ENCODE peak calls at places on chromosomes 16 and 17, in nine cellular contexts. L, U, O, D, V, A, R, E and M are unnamed samples.

GRCh38 chr17:12867726-12868125 is 78.4 kb downstream of the ARHGAP44 start:
- DNase-seq in V (no peak), U (no peak), D (no peak), O (no peak), E (no peak), A (no peak), L (no peak), R (no peak), M (no peak)

GRCh38 chr17:34378664-34379101 is 15.7 kb upstream of the CCL1 start:
- DNase-seq in D (no peak), L (peak), R (peak), O (no peak), V (no peak), U (no peak), E (no peak), A (no peak), M (no peak)

GRCh38 chr17:5055543-5055942 is 20.3 kb upstream of the SLC52A1 start:
- DNase-seq in L (no peak), A (peak), V (no peak), U (peak), E (no peak), O (no peak), R (peak), D (no peak), M (no peak)

GRCh38 chr16:13332713-13333255 is 431.4 kb downstream of the SHISA9 start:
- DNase-seq in E (peak), V (no peak), A (no peak), D (no peak), L (no peak), R (no peak), U (no peak), O (no peak), M (no peak)

GRCh38 chr17:6079155-6079554 is 9.0 kb downstream of the WSCD1 start:
- DNase-seq in U (no peak), E (no peak), D (no peak), R (no peak), L (no peak), A (no peak), V (no peak), O (no peak), M (no peak)

GRCh38 chr16:24980077-24980793 is 34.9 kb downstream of the ARHGAP17 start:
- DNase-seq in L (peak), A (no peak), O (no peak), D (no peak), E (no peak), V (no peak), R (no peak), U (no peak), M (peak)

GRCh38 chr17:77838748-77839147 is 119.8 kb upstream of the TNRC6C start:
- DNase-seq in O (no peak), U (no peak), E (no peak), R (no peak), L (no peak), D (no peak), A (no peak), V (no peak), M (no peak)

GRCh38 chr17:50097907-50098306 is 2.8 kb downstream of the PDK2 start:
- DNase-seq in R (no peak), E (no peak), L (no peak), U (no peak), O (no peak), V (no peak), D (no peak), A (no peak), M (no peak)

GRCh38 chr17:79981661-79982101 is 54.0 kb downstream of the TBC1D16 start:
- DNase-seq in R (no peak), O (no peak), U (no peak), L (no peak), E (peak), D (no peak), A (peak), V (no peak), M (no peak)

GRCh38 chr17:79374087-79374486 is 236.8 kb downstream of the RBFOX3 start:
- DNase-seq in R (no peak), L (no peak), V (no peak), D (no peak), U (no peak), A (no peak), E (no peak), O (no peak), M (no peak)

GRCh38 chr17:80633994-80634566 is 89.4 kb downstream of the RPTOR start:
- DNase-seq in D (no peak), U (no peak), A (no peak), L (no peak), O (no peak), R (no peak), E (no peak), V (no peak), M (no peak)

GRCh38 chr16:81995651-81996050 is 15.6 kb downstream of the SDR42E1 start:
- DNase-seq in A (no peak), O (no peak), U (no peak), L (no peak), R (no peak), D (no peak), V (no peak), E (no peak), M (peak)

GRCh38 chr17:5667871-5668270 is 83.6 kb upstream of the NLRP1 start:
- DNase-seq in V (peak), L (no peak), D (no peak), U (peak), O (peak), R (peak), E (peak), A (no peak), M (no peak)

GRCh38 chr16:75494696-75495601 is at the start of gene CHST6:
- DNase-seq in V (no peak), U (peak), D (no peak), A (peak), R (peak), E (peak), L (no peak), O (peak), M (peak)

GRCh38 chr16:86566601-86566965 is at the start of gene FOXC2:
- DNase-seq in L (no peak), E (peak), D (peak), O (peak), A (peak), V (no peak), U (no peak), R (no peak), M (peak)

GRCh38 chr16:63426275-63426870 is 1390.1 kb upstream of the CDH8 start:
- DNase-seq in O (no peak), R (no peak), U (no peak), D (no peak), E (no peak), A (no peak), V (no peak), L (no peak), M (peak)

GRCh38 chr17:50329716-50330115 is 16.2 kb upstream of the XYLT2 start:
- DNase-seq in L (no peak), V (no peak), E (no peak), A (no peak), U (no peak), O (no peak), D (no peak), R (no peak), M (no peak)

DNA sequence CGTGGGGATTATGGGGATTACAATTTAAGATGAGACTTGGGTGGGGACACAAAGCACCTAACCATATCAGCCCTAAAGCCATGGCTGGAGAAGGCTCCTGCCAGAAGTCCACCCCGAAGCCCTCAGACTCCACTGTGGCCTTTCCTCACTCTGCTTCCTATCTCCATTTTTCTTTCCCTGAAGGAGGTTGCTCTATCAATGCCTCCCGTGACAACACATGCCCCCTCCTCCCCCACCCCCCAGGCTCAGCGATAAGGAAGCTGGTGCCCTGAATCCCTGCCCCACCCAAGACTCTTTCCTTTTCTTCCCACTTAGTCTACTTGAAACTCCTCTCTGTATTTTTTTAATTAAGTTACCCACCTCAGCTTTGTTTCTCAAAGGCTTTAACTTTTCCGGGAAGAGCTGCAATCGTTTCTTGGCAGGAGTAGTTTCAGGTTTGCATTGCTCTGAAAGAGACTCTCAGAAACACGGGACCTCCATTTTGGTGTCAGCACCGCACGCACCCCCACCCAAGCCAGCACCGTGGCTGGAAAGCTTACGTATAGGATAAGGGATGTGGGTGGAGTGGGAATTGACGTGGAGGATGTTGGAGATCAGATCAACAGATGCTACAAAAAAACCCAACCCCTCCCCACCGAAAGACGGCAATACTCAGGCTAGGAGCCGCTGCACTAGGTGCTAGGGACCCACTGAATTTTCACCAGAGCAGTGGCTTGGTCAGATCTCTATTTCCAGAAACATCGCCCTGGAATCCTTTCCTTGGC is 15.2 kb upstream of the CA4 start:
- DNase-seq in L (no peak), V (no peak), U (no peak), A (peak), O (peak), D (no peak), R (no peak), E (no peak), M (peak)
- TF ChIP-seq MAX in L (no peak), V (no peak), U (no peak), A (no peak), O (no peak), D (no peak), R (no peak), E (no peak), M (no peak)

GRCh38 chr16:57579361-57579665 is 36.9 kb downstream of the ADGRG5 start:
- DNase-seq in L (no peak), D (no peak), U (no peak), R (no peak), V (no peak), E (no peak), O (no peak), A (no peak), M (no peak)

GRCh38 chr16:57577691-57578224 is 35.3 kb downstream of the ADGRG5 start:
- DNase-seq in R (peak), L (no peak), D (no peak), A (peak), O (no peak), U (no peak), V (no peak), E (no peak), M (no peak)

GRCh38 chr16:57577214-57577613 is 34.8 kb downstream of the ADGRG5 start:
- DNase-seq in E (no peak), D (no peak), O (no peak), V (no peak), R (no peak), L (no peak), U (no peak), A (no peak), M (no peak)

GRCh38 chr16:57576429-57576870 is 34.0 kb downstream of the ADGRG5 start:
- DNase-seq in R (peak), L (peak), E (peak), V (peak), D (peak), A (peak), O (peak), U (peak), M (peak)

GRCh38 chr16:57578521-57579360 is 36.3 kb downstream of the ADGRG5 start:
- DNase-seq in D (no peak), A (no peak), E (no peak), O (no peak), R (no peak), L (no peak), U (no peak), V (no peak), M (no peak)
- TF ChIP-seq MAX in D (no peak), A (no peak), E (no peak), O (no peak), R (no peak), L (no peak), U (no peak), V (no peak), M (no peak)

GRCh38 chr16:19382887-19383816 is 34.5 kb upstream of the TMC5 start:
- DNase-seq in D (no peak), R (no peak), L (no peak), O (no peak), E (no peak), A (peak), U (no peak), V (no peak), M (no peak)

GRCh38 chr16:19382084-19382801 is 35.4 kb upstream of the TMC5 start:
- DNase-seq in O (no peak), E (no peak), A (peak), R (no peak), V (no peak), U (peak), D (no peak), L (no peak), M (no peak)

GRCh38 chr16:19380316-19380715 is 37.4 kb upstream of the TMC5 start:
- DNase-seq in A (no peak), D (no peak), E (no peak), V (no peak), L (no peak), O (no peak), U (no peak), R (no peak), M (no peak)

GRCh38 chr16:19386555-19386954 is 31.1 kb upstream of the TMC5 start:
- DNase-seq in L (no peak), D (no peak), U (no peak), A (no peak), R (no peak), O (no peak), V (no peak), E (no peak), M (no peak)

GRCh38 chr16:19384656-19385055 is 33.0 kb upstream of the TMC5 start:
- DNase-seq in O (no peak), A (no peak), D (no peak), L (no peak), R (no peak), E (no peak), V (peak), U (no peak), M (no peak)
- TF ChIP-seq MAX in O (no peak), A (no peak), D (no peak), L (no peak), R (no peak), E (no peak), V (peak), U (no peak), M (no peak)

GRCh38 chr17:82870091-82870491 is 30.3 kb upstream of the ZNF750 start:
- DNase-seq in U (no peak), R (no peak), O (no peak), A (no peak), L (no peak), E (no peak), V (no peak), D (no peak), M (no peak)
- TF ChIP-seq MAX in U (no peak), R (no peak), O (no peak), A (no peak), L (no peak), E (no peak), V (no peak), D (no peak), M (no peak)

GRCh38 chr17:1720856-1721386 is 3.6 kb upstream of the WDR81 start:
- DNase-seq in U (peak), E (peak), L (no peak), R (peak), D (peak), A (no peak), V (peak), O (peak), M (peak)
- TF ChIP-seq MAX in U (no peak), E (no peak), L (no peak), R (no peak), D (no peak), A (no peak), V (no peak), O (no peak), M (no peak)